ENCODE peak calls at places on chromosomes 6 and 20, in four cellular contexts. N, V, U and R are unnamed samples.
A peak's percentile ranks its signal among the peaks of the same experiment; 100 is the strongest.

GRCh38 chr6:135537782-135538301 is 40.3 kb upstream of the AHI1 start:
- DNase-seq in U (no peak), N (peak; percentile 83), V (peak; percentile 22), R (no peak)

GRCh38 chr6:148620579-148621298 is 126.1 kb upstream of the UST start:
- DNase-seq in N (no peak), V (no peak), U (no peak), R (no peak)

GRCh38 chr6:25324076-25324762 is 45.0 kb downstream of the CARMIL1 start:
- DNase-seq in N (no peak), U (no peak), V (no peak), R (no peak)

GRCh38 chr20:38046572-38046971 is 13.0 kb downstream of the RPRD1B start:
- DNase-seq in U (no peak), N (no peak), V (no peak), R (no peak)

GRCh38 chr6:79277109-79277508 is 42.6 kb upstream of the HMGN3 start:
- DNase-seq in U (no peak), V (no peak), N (peak; percentile 45), R (no peak)

GRCh38 chr20:1844723-1845523 is 50.3 kb upstream of the SIRPA start:
- DNase-seq in N (peak; percentile 85), V (no peak), U (no peak), R (no peak)

GRCh38 chr6:144373195-144373594 is 88.1 kb downstream of the UTRN start:
- DNase-seq in N (no peak), V (no peak), U (no peak), R (no peak)

GRCh38 chr6:43575105-43575771 is 600 bp downstream of the XPO5 start:
- DNase-seq in U (no peak), N (peak; percentile 12), V (no peak), R (no peak)

GRCh38 chr6:23659125-23659524 is 466.9 kb upstream of the NRSN1 start:
- DNase-seq in V (peak; percentile 4), U (no peak), N (peak; percentile 39), R (no peak)

GRCh38 chr6:7154341-7155139 is 46.8 kb downstream of the RREB1 start:
- DNase-seq in N (no peak), U (no peak), V (no peak), R (no peak)

GRCh38 chr20:57582432-57583288 is 21.8 kb downstream of the PCK1 start:
- DNase-seq in U (no peak), V (no peak), N (peak; percentile 46), R (no peak)

GRCh38 chr6:5302995-5303622 is 41.8 kb downstream of the FARS2 start:
- DNase-seq in U (peak; percentile 45), V (peak; percentile 23), N (no peak), R (no peak)

GRCh38 chr6:104862456-104862855 is 2.7 kb upstream of the HACE1 start:
- DNase-seq in N (peak; percentile 77), V (no peak), U (no peak), R (no peak)

GRCh38 chr6:29696147-29697129 is 15.5 kb upstream of the ZFP57 start:
- DNase-seq in V (peak; percentile 33), N (no peak), U (no peak), R (no peak)

GRCh38 chr20:1204061-1204460 is 807 bp downstream of the C20orf202 start:
- DNase-seq in N (no peak), V (no peak), U (no peak), R (no peak)

GRCh38 chr6:24584390-24584735 is 61.6 kb downstream of the KIAA0319 start:
- DNase-seq in U (no peak), N (no peak), V (no peak), R (no peak)

DNA sequence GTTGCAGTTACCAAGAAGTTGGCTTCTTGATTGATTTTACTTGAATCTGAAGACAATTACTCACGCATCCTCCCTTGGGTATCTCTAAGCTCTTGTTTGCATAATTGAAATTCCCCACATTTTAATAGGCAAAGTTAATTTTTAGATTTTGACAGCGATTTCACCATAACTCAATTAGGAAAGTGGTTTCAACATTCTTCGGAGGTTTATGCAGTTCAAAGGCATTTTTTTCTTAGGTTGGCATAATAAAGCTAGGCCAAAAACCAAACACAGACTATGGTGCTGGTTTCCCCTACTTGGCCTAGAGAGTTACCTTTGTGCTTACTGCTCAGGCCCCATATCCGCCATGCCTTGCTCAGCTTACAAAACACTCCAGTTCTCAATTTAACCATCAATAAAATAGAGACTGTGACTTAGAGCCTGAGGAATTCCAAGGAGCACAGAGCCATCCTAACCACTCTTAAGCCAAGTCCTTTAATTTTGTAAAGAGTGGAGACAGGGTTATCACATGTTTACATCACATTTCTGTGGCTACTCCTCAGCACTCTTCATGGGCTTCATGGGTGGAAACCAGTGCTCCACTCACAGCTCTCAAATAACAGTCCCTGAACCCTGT is 32.1 kb downstream of the LAMA4 start:
- DNase-seq in V (no peak), U (no peak), N (peak; percentile 83), R (no peak)
- H3K4me1 ChIP-seq in V (peaks cover 44% of the 10 kb centered on the region), U (no peaks in the 10 kb centered on the region), N (peaks cover 52% of the 10 kb centered on the region), R (peaks cover 72% of the 10 kb centered on the region)

GRCh38 chr20:34732523-34732922 is 28.4 kb downstream of the TP53INP2 start:
- DNase-seq in U (no peak), N (no peak), V (no peak), R (no peak)

GRCh38 chr20:34724172-34724571 is 20.0 kb downstream of the TP53INP2 start:
- DNase-seq in U (no peak), V (no peak), N (no peak), R (no peak)

DNA sequence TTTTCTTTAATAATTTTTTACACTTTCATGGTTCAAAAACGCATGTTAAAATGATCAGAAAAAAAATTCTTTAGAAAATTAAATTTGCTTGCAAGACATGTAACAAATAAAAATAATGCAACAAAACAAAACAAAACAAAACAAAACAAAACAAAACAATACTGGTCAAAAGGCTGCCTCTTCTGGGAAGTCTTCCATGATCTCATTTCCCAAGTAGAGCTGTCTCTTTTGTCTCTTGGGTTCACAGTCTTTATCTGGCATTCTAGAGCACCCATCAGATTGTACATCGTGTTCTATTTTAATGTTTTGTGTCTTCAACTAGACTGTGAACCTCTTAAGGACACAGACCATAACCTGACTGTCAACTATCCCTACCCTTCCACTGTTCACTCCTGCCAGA is 25.3 kb downstream of the TP53INP2 start:
- DNase-seq in U (no peak), V (no peak), N (no peak), R (no peak)
- H3K4me1 ChIP-seq in U (no peaks in the 10 kb centered on the region), V (no peaks in the 10 kb centered on the region), N (no peaks in the 10 kb centered on the region), R (no peaks in the 10 kb centered on the region)

DNA sequence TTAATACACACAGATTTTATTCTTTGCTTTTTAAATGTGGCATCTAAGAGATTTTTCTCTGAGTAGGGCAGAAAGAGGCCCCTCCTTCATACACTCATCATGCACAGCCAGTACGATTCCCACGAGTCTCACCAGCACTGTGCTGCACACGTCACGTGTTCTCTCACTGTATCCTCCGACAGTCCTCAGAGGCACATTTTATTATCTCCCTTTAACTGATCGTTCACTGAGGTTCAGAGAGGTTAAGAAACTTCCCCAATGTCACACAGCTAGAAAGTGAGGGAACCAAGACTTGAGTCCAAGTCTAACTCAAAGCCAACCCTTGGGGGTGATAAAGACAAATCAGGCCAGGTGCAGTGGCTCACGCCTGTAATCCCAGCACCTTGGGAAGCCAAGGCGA is 142.5 kb downstream of the PREX1 start:
- DNase-seq in V (no peak), N (no peak), U (no peak), R (no peak)
- H3K4me1 ChIP-seq in V (peaks cover 46% of the 10 kb centered on the region), N (peaks cover 26% of the 10 kb centered on the region), U (no peaks in the 10 kb centered on the region), R (peaks cover 17% of the 10 kb centered on the region)

GRCh38 chr20:46461808-46462207 is 51.6 kb downstream of the ZNF334 start:
- DNase-seq in V (no peak), U (no peak), N (no peak), R (no peak)
- H3K4me1 ChIP-seq in V (no peaks in the 10 kb centered on the region), U (no peaks in the 10 kb centered on the region), N (no peaks in the 10 kb centered on the region), R (no peaks in the 10 kb centered on the region)